ENCODE peak calls at places on chromosomes 5 and 9, in ten cellular contexts. R is AG04449; N is neural crest cell; F is T-helper 1 cell; T is RCC 7860; B is C1 segment of cervical spinal cord; O is activated naive CD8-positive, alpha-beta T cell treated with anti-CD3 and anti-CD28 coated beads, Interleukin-2, amount 50 U/mL, for 16 hours; M is colonic mucosa; W is GM04504; L is COR-L47. Y is an unnamed sample.

GRCh38 chr9:629136-629535 is 212.4 kb upstream of the DMRT1 start:
- DNase-seq in R (no peak), N (no peak), F (no peak), T (no peak), B (no peak), O (no peak), M (no peak), W (no peak), L (no peak), Y (no peak)

GRCh38 chr9:108469654-108470053 is 386.1 kb downstream of the ACTL7B start:
- DNase-seq in R (no peak), N (no peak), F (no peak), T (peak), B (no peak), O (no peak), M (no peak), W (no peak), L (no peak), Y (no peak)

GRCh38 chr9:80679920-80680319 is 1009.4 kb downstream of the TLE1 start:
- DNase-seq in R (no peak), N (no peak), F (no peak), T (no peak), B (no peak), O (no peak), M (no peak), W (no peak), L (no peak), Y (no peak)

GRCh38 chr5:13735686-13736085 is 208.8 kb downstream of the DNAH5 start:
- DNase-seq in R (no peak), N (no peak), F (no peak), T (no peak), B (no peak), O (no peak), M (no peak), W (no peak), L (no peak), Y (no peak)

GRCh38 chr5:96807099-96807654 is 568 bp downstream of the ERAP1 start:
- DNase-seq in R (no peak), N (peak), F (peak), T (peak), B (peak), O (no peak), M (peak), W (peak), L (peak), Y (peak)

GRCh38 chr9:110895141-110895912 is 142.9 kb downstream of the LPAR1 start:
- DNase-seq in R (no peak), N (no peak), F (no peak), T (no peak), B (no peak), O (no peak), M (peak), W (no peak), L (no peak), Y (no peak)

GRCh38 chr5:145984072-145984471 is 47.7 kb downstream of the SH3RF2 start:
- DNase-seq in R (no peak), N (no peak), F (no peak), T (no peak), B (no peak), O (no peak), M (no peak), W (no peak), L (no peak), Y (no peak)

GRCh38 chr5:60997721-60998120 is 52.7 kb downstream of the NDUFAF2 start:
- DNase-seq in R (no peak), N (no peak), F (no peak), T (no peak), B (no peak), O (no peak), M (no peak), W (no peak), L (no peak), Y (no peak)

GRCh38 chr5:95711501-95712346 is 19.4 kb upstream of the RHOBTB3 start:
- DNase-seq in R (no peak), N (no peak), F (no peak), T (no peak), B (no peak), O (no peak), M (no peak), W (no peak), L (no peak), Y (no peak)

GRCh38 chr5:152084476-152084875 is 159.8 kb upstream of the GLRA1 start:
- DNase-seq in R (no peak), N (no peak), F (no peak), T (no peak), B (no peak), O (no peak), M (no peak), W (no peak), L (no peak), Y (no peak)

GRCh38 chr9:18256574-18256973 is 217.4 kb upstream of the ADAMTSL1 start:
- DNase-seq in R (no peak), N (no peak), F (no peak), T (no peak), B (no peak), O (no peak), M (peak), W (peak), L (peak), Y (peak)

GRCh38 chr5:83837261-83837894 is 116.7 kb upstream of the HAPLN1 start:
- DNase-seq in R (peak), N (no peak), F (no peak), T (no peak), B (no peak), O (no peak), M (no peak), W (no peak), L (no peak), Y (no peak)

GRCh38 chr5:174827521-174827920 is 103.1 kb downstream of the MSX2 start:
- DNase-seq in R (peak), N (no peak), F (no peak), T (no peak), B (no peak), O (no peak), M (no peak), W (no peak), L (no peak), Y (no peak)

GRCh38 chr5:34656001-34656699 is at the start of gene RAI14:
- DNase-seq in R (no peak), N (peak), F (no peak), T (peak), B (peak), O (no peak), M (peak), W (peak), L (peak), Y (peak)

GRCh38 chr9:90851444-90851843 is 49.8 kb downstream of the SYK start:
- DNase-seq in R (no peak), N (no peak), F (no peak), T (no peak), B (no peak), O (no peak), M (no peak), W (no peak), L (no peak), Y (no peak)

GRCh38 chr9:35618854-35619799 is 914 bp upstream of the CD72 start:
- DNase-seq in R (no peak), N (no peak), F (peak), T (no peak), B (no peak), O (no peak), M (no peak), W (no peak), L (no peak), Y (no peak)

GRCh38 chr5:459562-460412 is 16.8 kb downstream of the EXOC3 start:
- DNase-seq in R (no peak), N (no peak), F (no peak), T (no peak), B (no peak), O (no peak), M (no peak), W (no peak), L (no peak), Y (no peak)

GRCh38 chr5:159175547-159175946 is 33.8 kb downstream of the RNF145 start:
- DNase-seq in R (no peak), N (no peak), F (peak), T (no peak), B (no peak), O (no peak), M (no peak), W (no peak), L (no peak), Y (no peak)

Y was measured in NCI-H146.